ENCODE peak calls at places on chromosomes 5 and 9, in seven cellular contexts. A, K, D, O, Y, S and U are unnamed samples.

GRCh38 chr5:55031492-55031891 is 7.4 kb downstream of the GZMK start:
- DNase-seq in S (no peak), O (no peak), A (no peak), K (no peak), Y (no peak), D (no peak), U (no peak)

GRCh38 chr5:149730620-149731331 is 666 bp downstream of the PPARGC1B start:
- DNase-seq in S (peak; percentile 32), O (no peak), K (peak; percentile 55), Y (peak; percentile 75), A (peak; percentile 84), D (peak; percentile 90), U (no peak)

GRCh38 chr5:88659529-88660325 is 223.3 kb downstream of the MEF2C start:
- DNase-seq in D (no peak), K (no peak), Y (no peak), O (no peak), S (no peak), A (peak; percentile 46), U (no peak)

GRCh38 chr5:80369521-80369920 is 38.3 kb upstream of the ZFYVE16 start:
- DNase-seq in S (no peak), D (no peak), K (no peak), Y (no peak), O (no peak), A (no peak), U (no peak)

GRCh38 chr9:92749071-92749933 is 15.3 kb downstream of the BICD2 start:
- DNase-seq in K (no peak), D (peak; percentile 56), Y (peak; percentile 62), A (no peak), S (no peak), O (no peak), U (no peak)

GRCh38 chr9:68672625-68673024 is 32.4 kb upstream of the PIP5K1B start:
- DNase-seq in O (no peak), S (no peak), D (no peak), Y (no peak), A (no peak), K (no peak), U (no peak)

GRCh38 chr9:28956111-28956880 is 1383.0 kb upstream of the C9orf72 start:
- DNase-seq in Y (no peak), A (no peak), O (no peak), K (no peak), S (no peak), D (no peak), U (no peak)

GRCh38 chr5:87302061-87302460 is 34.4 kb downstream of the RASA1 start:
- DNase-seq in A (no peak), D (no peak), Y (no peak), K (no peak), S (no peak), O (no peak), U (no peak)

GRCh38 chr5:141427783-141428426 is 2.4 kb upstream of the PCDHGA12 start:
- DNase-seq in Y (no peak), K (no peak), O (no peak), S (no peak), D (no peak), A (peak; percentile 53), U (no peak)

GRCh38 chr5:141434006-141434405 is 3.7 kb downstream of the PCDHGA12 start:
- DNase-seq in K (no peak), A (no peak), O (no peak), Y (no peak), S (no peak), D (no peak), U (no peak)

GRCh38 chr5:141431286-141431685 is 979 bp downstream of the PCDHGA12 start:
- DNase-seq in A (no peak), K (no peak), S (no peak), D (no peak), Y (no peak), O (no peak), U (no peak)

GRCh38 chr5:141430332-141431113 is at the start of gene PCDHGA12:
- DNase-seq in D (no peak), Y (no peak), K (no peak), A (no peak), S (peak; percentile 51), O (peak; percentile 38), U (no peak)
- TF ChIP-seq CTCF in D (peak; percentile 39), Y (no peak), K (no peak), A (peak; percentile 34), S (no peak), O (no peak), U (peak; percentile 34)

GRCh38 chr9:121286973-121287721 is 19.2 kb downstream of the GSN start:
- DNase-seq in O (peak; percentile 84), S (peak; percentile 92), D (no peak), K (peak; percentile 85), A (peak; percentile 86), Y (peak; percentile 91), U (peak; percentile 58)
- TF ChIP-seq POLR2A in O (no peak), S (no peak), D (no peak), K (no peak), A (no peak), Y (no peak), U (no peak)

GRCh38 chr9:93948456-93949072 is 6.6 kb downstream of the BARX1 start:
- DNase-seq in O (no peak), K (no peak), S (no peak), A (peak; percentile 48), Y (no peak), D (no peak), U (no peak)
- H3K27me3 ChIP-seq in O (no peaks in the 10 kb centered on the region), K (peaks cover 8% of the 10 kb centered on the region), S (peaks cover 7% of the 10 kb centered on the region), A (peaks cover 81% of the 10 kb centered on the region), Y (peaks cover 100% of the 10 kb centered on the region), D (peaks cover 100% of the 10 kb centered on the region), U (no peaks in the 10 kb centered on the region)

DNA sequence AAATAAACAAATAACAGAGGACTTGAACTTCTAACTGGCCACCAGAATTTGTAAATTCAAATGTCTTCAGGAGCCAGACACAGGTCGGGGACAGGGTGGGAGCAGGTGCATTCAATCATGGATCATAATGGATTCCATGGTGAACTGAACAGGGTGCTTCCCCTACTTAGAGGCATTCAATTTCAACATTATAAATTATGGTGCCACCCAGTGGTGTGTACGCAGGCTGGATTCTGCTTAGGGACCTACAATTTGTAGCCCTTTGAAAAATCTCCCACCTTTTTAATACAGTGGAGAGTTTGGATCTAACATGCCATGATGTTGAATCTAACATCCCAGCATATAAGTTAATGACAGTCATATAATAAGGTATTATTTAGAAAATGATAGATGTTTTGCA is 22.3 kb downstream of the KLF9 start:
- DNase-seq in D (no peak), S (no peak), A (no peak), Y (no peak), K (no peak), O (no peak), U (no peak)
- TF ChIP-seq CTCF in D (peak; percentile 5), S (no peak), A (no peak), Y (no peak), K (no peak), O (no peak), U (peak; percentile 8)

DNA sequence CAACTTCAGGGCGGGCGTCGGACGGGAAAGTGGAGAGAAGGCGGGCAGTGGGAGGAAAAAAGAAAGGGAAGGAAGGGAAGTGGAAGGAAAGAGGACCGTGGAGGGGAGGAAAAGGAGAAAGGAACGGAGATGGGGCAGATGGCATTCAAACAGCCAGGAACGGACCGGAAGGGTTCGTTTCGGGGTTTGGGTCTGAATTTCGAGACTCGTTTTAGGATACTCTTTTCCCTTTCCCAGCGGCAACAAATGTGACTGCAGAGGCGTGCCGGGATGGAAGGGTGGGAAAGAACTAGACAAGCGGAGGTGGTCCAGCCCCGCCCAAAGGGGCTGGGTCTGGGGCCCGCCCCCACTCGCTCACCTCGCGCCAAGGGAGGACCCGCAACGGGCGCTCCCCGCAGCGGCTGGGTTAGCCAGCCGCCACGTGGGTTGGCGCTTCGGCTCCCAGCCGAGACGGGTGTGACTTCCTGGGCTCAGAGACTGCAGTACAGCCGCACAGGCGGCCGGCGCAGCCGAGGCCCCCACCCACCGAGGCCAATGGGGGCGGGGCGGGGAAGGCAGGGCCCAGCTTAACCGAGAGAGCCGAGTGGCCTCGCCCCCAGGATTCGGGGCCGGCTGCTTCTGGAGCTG is 2.7 kb downstream of the VCAN start:
- DNase-seq in K (peak; percentile 42), S (peak; percentile 63), Y (peak; percentile 89), D (peak; percentile 82), A (peak; percentile 89), O (peak; percentile 68), U (peak; percentile 68)
- TF ChIP-seq POLR2A in K (no peak), S (no peak), Y (no peak), D (no peak), A (peak; percentile 29), O (no peak), U (peak; percentile 30)